ENCODE peak calls at places on chromosomes 11 and 22, in eight cellular contexts. One of them, this sample, is unnamed.

GRCh38 chr11:103601230-103601846 is 435.1 kb upstream of the DDI1 start:
- DNase-seq in uterus: no peak
- DNase-seq in H54: peak; percentile 9
- DNase-seq in ovary: no peak
- DNase-seq in breast epithelium: no peak
- DNase-seq in Peyer's patch: peak; percentile 53
- DNase-seq in heart left ventricle: no peak
- DNase-seq in GM12891: peak; percentile 9
- DNase-seq in this sample: peak; percentile 24

GRCh38 chr22:30305906-30306628 is 16.8 kb upstream of the CASTOR1 start:
- DNase-seq in ovary: no peak
- DNase-seq in H54: no peak
- DNase-seq in breast epithelium: no peak
- DNase-seq in heart left ventricle: no peak
- DNase-seq in uterus: no peak
- DNase-seq in Peyer's patch: no peak
- DNase-seq in GM12891: no peak
- DNase-seq in this sample: no peak

GRCh38 chr11:121801796-121802195 is 314.2 kb downstream of the BLID start:
- DNase-seq in H54: no peak
- DNase-seq in breast epithelium: no peak
- DNase-seq in ovary: no peak
- DNase-seq in GM12891: no peak
- DNase-seq in uterus: no peak
- DNase-seq in Peyer's patch: no peak
- DNase-seq in heart left ventricle: no peak
- DNase-seq in this sample: no peak

GRCh38 chr11:130553306-130553705 is 104.9 kb downstream of the ADAMTS15 start:
- DNase-seq in breast epithelium: no peak
- DNase-seq in uterus: no peak
- DNase-seq in GM12891: no peak
- DNase-seq in H54: no peak
- DNase-seq in Peyer's patch: no peak
- DNase-seq in ovary: no peak
- DNase-seq in heart left ventricle: no peak
- DNase-seq in this sample: no peak

GRCh38 chr11:118295834-118296454 is 8.6 kb upstream of the CD3E start:
- DNase-seq in heart left ventricle: no peak
- DNase-seq in H54: no peak
- DNase-seq in breast epithelium: no peak
- DNase-seq in ovary: no peak
- DNase-seq in Peyer's patch: peak; percentile 71
- DNase-seq in GM12891: no peak
- DNase-seq in uterus: no peak
- DNase-seq in this sample: no peak

GRCh38 chr11:61472282-61472681 is 36.3 kb upstream of the LRRC10B start:
- DNase-seq in uterus: peak; percentile 60
- DNase-seq in heart left ventricle: no peak
- DNase-seq in breast epithelium: no peak
- DNase-seq in ovary: no peak
- DNase-seq in GM12891: no peak
- DNase-seq in Peyer's patch: peak; percentile 61
- DNase-seq in H54: no peak
- DNase-seq in this sample: peak; percentile 71

GRCh38 chr22:22753526-22754267 is 109.3 kb downstream of the GGTLC2 start:
- DNase-seq in H54: peak; percentile 38
- DNase-seq in ovary: peak; percentile 55
- DNase-seq in Peyer's patch: peak; percentile 93
- DNase-seq in breast epithelium: peak; percentile 17
- DNase-seq in uterus: no peak
- DNase-seq in GM12891: peak; percentile 76
- DNase-seq in heart left ventricle: no peak
- DNase-seq in this sample: peak; percentile 47

GRCh38 chr11:35873721-35874120 is 70.1 kb upstream of the LDLRAD3 start:
- DNase-seq in ovary: no peak
- DNase-seq in H54: no peak
- DNase-seq in heart left ventricle: no peak
- DNase-seq in Peyer's patch: no peak
- DNase-seq in GM12891: no peak
- DNase-seq in uterus: no peak
- DNase-seq in breast epithelium: no peak
- DNase-seq in this sample: no peak

GRCh38 chr11:108664730-108665525 is at the start of gene DDX10:
- DNase-seq in Peyer's patch: peak; percentile 99
- DNase-seq in uterus: peak; percentile 99
- DNase-seq in heart left ventricle: peak; percentile 99
- DNase-seq in breast epithelium: peak; percentile 96
- DNase-seq in H54: peak; percentile 68
- DNase-seq in GM12891: peak; percentile 77
- DNase-seq in ovary: peak; percentile 99
- DNase-seq in this sample: peak; percentile 97

GRCh38 chr11:83006877-83007330 is 64.8 kb downstream of the RAB30 start:
- DNase-seq in breast epithelium: no peak
- DNase-seq in Peyer's patch: no peak
- DNase-seq in uterus: no peak
- DNase-seq in GM12891: no peak
- DNase-seq in ovary: no peak
- DNase-seq in H54: no peak
- DNase-seq in heart left ventricle: no peak
- DNase-seq in this sample: no peak

GRCh38 chr22:30864441-30865420 is 103.8 kb downstream of the MORC2 start:
- DNase-seq in uterus: no peak
- DNase-seq in heart left ventricle: peak; percentile 59
- DNase-seq in breast epithelium: no peak
- DNase-seq in GM12891: peak; percentile 14
- DNase-seq in H54: no peak
- DNase-seq in ovary: peak; percentile 8
- DNase-seq in Peyer's patch: peak; percentile 34
- DNase-seq in this sample: no peak

GRCh38 chr11:26573896-26574295 is 1.8 kb upstream of the MUC15 start:
- DNase-seq in H54: no peak
- DNase-seq in breast epithelium: no peak
- DNase-seq in ovary: no peak
- DNase-seq in GM12891: no peak
- DNase-seq in heart left ventricle: no peak
- DNase-seq in Peyer's patch: no peak
- DNase-seq in uterus: no peak
- DNase-seq in this sample: no peak

GRCh38 chr11:45335434-45335833 is 49.3 kb upstream of the SYT13 start:
- DNase-seq in ovary: no peak
- DNase-seq in uterus: no peak
- DNase-seq in GM12891: no peak
- DNase-seq in H54: no peak
- DNase-seq in breast epithelium: no peak
- DNase-seq in Peyer's patch: no peak
- DNase-seq in heart left ventricle: no peak
- DNase-seq in this sample: no peak

GRCh38 chr22:24952837-24953293 is 349 bp downstream of the KIAA1671 start:
- DNase-seq in uterus: peak; percentile 45
- DNase-seq in Peyer's patch: peak; percentile 69
- DNase-seq in heart left ventricle: no peak
- DNase-seq in ovary: no peak
- DNase-seq in GM12891: peak; percentile 30
- DNase-seq in breast epithelium: peak; percentile 69
- DNase-seq in H54: peak; percentile 70
- DNase-seq in this sample: no peak

GRCh38 chr22:21790359-21790758 is 54.8 kb upstream of the YPEL1 start:
- DNase-seq in Peyer's patch: no peak
- DNase-seq in GM12891: no peak
- DNase-seq in breast epithelium: no peak
- DNase-seq in uterus: no peak
- DNase-seq in ovary: no peak
- DNase-seq in heart left ventricle: no peak
- DNase-seq in H54: no peak
- DNase-seq in this sample: no peak

GRCh38 chr11:128837627-128838026 is 29.5 kb downstream of the KCNJ1 start:
- DNase-seq in breast epithelium: no peak
- DNase-seq in Peyer's patch: no peak
- DNase-seq in heart left ventricle: no peak
- DNase-seq in H54: no peak
- DNase-seq in uterus: no peak
- DNase-seq in GM12891: no peak
- DNase-seq in ovary: no peak
- DNase-seq in this sample: no peak

GRCh38 chr22:43477966-43478365 is 66.2 kb downstream of the MPPED1 start:
- DNase-seq in breast epithelium: no peak
- DNase-seq in H54: no peak
- DNase-seq in uterus: no peak
- DNase-seq in heart left ventricle: no peak
- DNase-seq in ovary: no peak
- DNase-seq in GM12891: no peak
- DNase-seq in Peyer's patch: no peak
- DNase-seq in this sample: no peak

GRCh38 chr11:29127456-29127855 is 889.4 kb downstream of the KCNA4 start:
- DNase-seq in ovary: no peak
- DNase-seq in breast epithelium: no peak
- DNase-seq in heart left ventricle: no peak
- DNase-seq in uterus: no peak
- DNase-seq in Peyer's patch: no peak
- DNase-seq in H54: no peak
- DNase-seq in GM12891: no peak
- DNase-seq in this sample: no peak

GRCh38 chr11:71917646-71918045 is 10.7 kb downstream of the XNDC1N start:
- DNase-seq in Peyer's patch: no peak
- DNase-seq in ovary: no peak
- DNase-seq in H54: no peak
- DNase-seq in GM12891: no peak
- DNase-seq in heart left ventricle: no peak
- DNase-seq in uterus: no peak
- DNase-seq in breast epithelium: no peak
- DNase-seq in this sample: no peak

GRCh38 chr11:64241175-64241429 is 207 bp downstream of the FKBP2 start:
- DNase-seq in GM12891: no peak
- DNase-seq in H54: peak; percentile 81
- DNase-seq in ovary: no peak
- DNase-seq in Peyer's patch: no peak
- DNase-seq in breast epithelium: peak; percentile 99
- DNase-seq in heart left ventricle: no peak
- DNase-seq in uterus: no peak
- DNase-seq in this sample: no peak

GRCh38 chr11:64239662-64240466 is 1.0 kb upstream of the FKBP2 start:
- DNase-seq in heart left ventricle: no peak
- DNase-seq in ovary: no peak
- DNase-seq in GM12891: no peak
- DNase-seq in H54: no peak
- DNase-seq in Peyer's patch: peak; percentile 72
- DNase-seq in breast epithelium: no peak
- DNase-seq in uterus: no peak
- DNase-seq in this sample: no peak

GRCh38 chr11:64241430-64242153 is 697 bp downstream of the FKBP2 start:
- DNase-seq in GM12891: peak; percentile 88
- DNase-seq in uterus: peak; percentile 100
- DNase-seq in Peyer's patch: peak; percentile 100
- DNase-seq in breast epithelium: no peak
- DNase-seq in H54: peak; percentile 88
- DNase-seq in ovary: peak; percentile 100
- DNase-seq in heart left ventricle: peak; percentile 100
- DNase-seq in this sample: peak; percentile 99

GRCh38 chr11:64238999-64239398 is 1.9 kb upstream of the FKBP2 start:
- DNase-seq in ovary: no peak
- DNase-seq in H54: no peak
- DNase-seq in GM12891: no peak
- DNase-seq in heart left ventricle: peak; percentile 46
- DNase-seq in Peyer's patch: no peak
- DNase-seq in breast epithelium: no peak
- DNase-seq in uterus: no peak
- DNase-seq in this sample: no peak

GRCh38 chr11:64240467-64241174 is at the start of gene FKBP2:
- DNase-seq in Peyer's patch: peak; percentile 99
- DNase-seq in uterus: peak; percentile 95
- DNase-seq in GM12891: peak; percentile 89
- DNase-seq in heart left ventricle: peak; percentile 99
- DNase-seq in H54: peak; percentile 96
- DNase-seq in ovary: peak; percentile 99
- DNase-seq in breast epithelium: peak; percentile 98
- DNase-seq in this sample: peak; percentile 93
- TF ChIP-seq POLR2A in Peyer's patch: peak; percentile 92
- TF ChIP-seq POLR2A in uterus: peak; percentile 86
- TF ChIP-seq POLR2A in GM12891: peak; percentile 69
- TF ChIP-seq POLR2A in heart left ventricle: peak; percentile 65
- TF ChIP-seq POLR2A in H54: peak; percentile 58
- TF ChIP-seq POLR2A in ovary: peak; percentile 82
- TF ChIP-seq POLR2A in breast epithelium: peak; percentile 81
- TF ChIP-seq POLR2A in this sample: peak; percentile 93

GRCh38 chr11:65900125-65900898 is at the start of gene FOSL1:
- DNase-seq in Peyer's patch: peak; percentile 98
- DNase-seq in heart left ventricle: peak; percentile 92
- DNase-seq in ovary: peak; percentile 80
- DNase-seq in GM12891: peak; percentile 89
- DNase-seq in uterus: peak; percentile 70
- DNase-seq in breast epithelium: peak; percentile 90
- DNase-seq in H54: no peak
- DNase-seq in this sample: peak; percentile 59
- TF ChIP-seq POLR2A in Peyer's patch: peak; percentile 56
- TF ChIP-seq POLR2A in heart left ventricle: no peak
- TF ChIP-seq POLR2A in ovary: no peak
- TF ChIP-seq POLR2A in GM12891: peak; percentile 52
- TF ChIP-seq POLR2A in uterus: peak; percentile 60
- TF ChIP-seq POLR2A in breast epithelium: no peak
- TF ChIP-seq POLR2A in H54: peak; percentile 90
- TF ChIP-seq POLR2A in this sample: no peak

GRCh38 chr11:1749787-1750351 is 526 bp downstream of the IFITM10 start:
- DNase-seq in breast epithelium: no peak
- DNase-seq in Peyer's patch: no peak
- DNase-seq in H54: peak; percentile 98
- DNase-seq in heart left ventricle: no peak
- DNase-seq in ovary: no peak
- DNase-seq in uterus: no peak
- DNase-seq in GM12891: no peak
- DNase-seq in this sample: no peak

GRCh38 chr11:1750840-1751520 is 585 bp upstream of the IFITM10 start:
- DNase-seq in uterus: no peak
- DNase-seq in heart left ventricle: no peak
- DNase-seq in breast epithelium: no peak
- DNase-seq in GM12891: no peak
- DNase-seq in Peyer's patch: peak; percentile 49
- DNase-seq in ovary: no peak
- DNase-seq in H54: no peak
- DNase-seq in this sample: no peak

GRCh38 chr11:1751521-1751921 is 1.1 kb upstream of the IFITM10 start:
- DNase-seq in heart left ventricle: no peak
- DNase-seq in breast epithelium: no peak
- DNase-seq in GM12891: no peak
- DNase-seq in uterus: no peak
- DNase-seq in Peyer's patch: no peak
- DNase-seq in H54: no peak
- DNase-seq in ovary: no peak
- DNase-seq in this sample: no peak

GRCh38 chr11:1749020-1749758 is 1.2 kb downstream of the IFITM10 start:
- DNase-seq in ovary: no peak
- DNase-seq in uterus: no peak
- DNase-seq in Peyer's patch: no peak
- DNase-seq in GM12891: no peak
- DNase-seq in breast epithelium: no peak
- DNase-seq in H54: peak; percentile 77
- DNase-seq in heart left ventricle: no peak
- DNase-seq in this sample: no peak

GRCh38 chr11:1750481-1750839 is at the start of gene IFITM10:
- DNase-seq in uterus: no peak
- DNase-seq in H54: peak; percentile 77
- DNase-seq in Peyer's patch: peak; percentile 66
- DNase-seq in GM12891: no peak
- DNase-seq in heart left ventricle: no peak
- DNase-seq in breast epithelium: no peak
- DNase-seq in ovary: no peak
- DNase-seq in this sample: no peak
- TF ChIP-seq POLR2A in uterus: no peak
- TF ChIP-seq POLR2A in H54: peak; percentile 4
- TF ChIP-seq POLR2A in Peyer's patch: no peak
- TF ChIP-seq POLR2A in GM12891: no peak
- TF ChIP-seq POLR2A in heart left ventricle: no peak
- TF ChIP-seq POLR2A in breast epithelium: no peak
- TF ChIP-seq POLR2A in ovary: no peak
- TF ChIP-seq POLR2A in this sample: peak; percentile 34

GRCh38 chr22:38872172-38872830 is at the start of gene CBX6:
- DNase-seq in heart left ventricle: peak; percentile 99
- DNase-seq in GM12891: peak; percentile 94
- DNase-seq in H54: peak; percentile 93
- DNase-seq in uterus: peak; percentile 95
- DNase-seq in ovary: peak; percentile 99
- DNase-seq in Peyer's patch: peak; percentile 96
- DNase-seq in breast epithelium: peak; percentile 90
- DNase-seq in this sample: peak; percentile 94
- TF ChIP-seq POLR2A in heart left ventricle: no peak
- TF ChIP-seq POLR2A in GM12891: peak; percentile 73
- TF ChIP-seq POLR2A in H54: peak; percentile 55
- TF ChIP-seq POLR2A in uterus: peak; percentile 77
- TF ChIP-seq POLR2A in ovary: peak; percentile 43
- TF ChIP-seq POLR2A in Peyer's patch: peak; percentile 21
- TF ChIP-seq POLR2A in breast epithelium: peak; percentile 26
- TF ChIP-seq POLR2A in this sample: peak; percentile 61